ENCODE peak calls at places on chromosome 3, in ten cellular contexts. G, U, H, V, J, Z, I, O, P and Y are unnamed samples.

GRCh38 chr3:139297588-139298311 is 46.1 kb upstream of the MRPS22 start:
- DNase-seq in G (no peak), U (no peak), H (no peak), V (no peak), J (no peak), Z (no peak), I (no peak), O (no peak), P (no peak), Y (no peak)

GRCh38 chr3:9080165-9080564 is 116.9 kb upstream of the RAD18 start:
- DNase-seq in G (no peak), U (peak), H (peak), V (no peak), J (no peak), Z (peak), I (no peak), O (no peak), P (no peak), Y (no peak)

GRCh38 chr3:117853923-117854322 is 1144.3 kb downstream of the TUSC7 start:
- DNase-seq in G (peak), U (peak), H (no peak), V (no peak), J (no peak), Z (peak), I (peak), O (no peak), P (no peak), Y (peak)

GRCh38 chr3:130850044-130850797 is 43.7 kb upstream of the ATP2C1 start:
- DNase-seq in G (peak), U (peak), H (peak), V (no peak), J (peak), Z (peak), I (peak), O (no peak), P (no peak), Y (peak)

GRCh38 chr3:155308831-155309230 is 15.3 kb upstream of the STRIT1 start:
- DNase-seq in G (peak), U (no peak), H (no peak), V (no peak), J (no peak), Z (no peak), I (no peak), O (no peak), P (no peak), Y (no peak)

GRCh38 chr3:36248374-36248773 is 131.9 kb upstream of the STAC start:
- DNase-seq in G (no peak), U (no peak), H (no peak), V (no peak), J (no peak), Z (no peak), I (no peak), O (no peak), P (no peak), Y (no peak)

GRCh38 chr3:26068890-26069289 is 279.0 kb downstream of the OXSM start:
- DNase-seq in G (no peak), U (no peak), H (no peak), V (no peak), J (no peak), Z (no peak), I (no peak), O (no peak), P (no peak), Y (no peak)

GRCh38 chr3:52237659-52238172 is 1.2 kb downstream of the TWF2 start:
- DNase-seq in G (peak), U (peak), H (no peak), V (peak), J (no peak), Z (peak), I (no peak), O (peak), P (peak), Y (peak)

GRCh38 chr3:195613468-195614069 is 29.8 kb upstream of the APOD start:
- DNase-seq in G (peak), U (no peak), H (no peak), V (no peak), J (no peak), Z (peak), I (peak), O (no peak), P (no peak), Y (no peak)

GRCh38 chr3:80870476-80871041 is 890.9 kb downstream of the GBE1 start:
- DNase-seq in G (no peak), U (no peak), H (no peak), V (no peak), J (no peak), Z (no peak), I (no peak), O (no peak), P (no peak), Y (no peak)

GRCh38 chr3:25515131-25515530 is 87.1 kb downstream of the RARB start:
- DNase-seq in G (no peak), U (no peak), H (no peak), V (no peak), J (no peak), Z (no peak), I (no peak), O (no peak), P (no peak), Y (no peak)

GRCh38 chr3:184345678-184346144 is 8.3 kb downstream of the FAM131A start:
- DNase-seq in G (peak), U (peak), H (peak), V (peak), J (peak), Z (peak), I (no peak), O (no peak), P (peak), Y (peak)

GRCh38 chr3:21533047-21533446 is 218.0 kb downstream of the ZNF385D start:
- DNase-seq in G (no peak), U (no peak), H (no peak), V (no peak), J (no peak), Z (no peak), I (no peak), O (no peak), P (no peak), Y (no peak)

GRCh38 chr3:102142379-102143058 is 292.3 kb upstream of the ZPLD1 start:
- DNase-seq in G (peak), U (peak), H (no peak), V (no peak), J (no peak), Z (no peak), I (no peak), O (no peak), P (no peak), Y (no peak)

GRCh38 chr3:155185623-155186022 is 105.5 kb downstream of the MME start:
- DNase-seq in G (peak), U (peak), H (no peak), V (no peak), J (no peak), Z (peak), I (peak), O (no peak), P (no peak), Y (no peak)

GRCh38 chr3:97821413-97821809 is 400 bp upstream of the CRYBG3 start:
- DNase-seq in G (no peak), U (peak), H (no peak), V (peak), J (peak), Z (peak), I (no peak), O (peak), P (no peak), Y (peak)

GRCh38 chr3:156206157-156206556 is 85.8 kb downstream of the KCNAB1 start:
- DNase-seq in G (no peak), U (no peak), H (no peak), V (no peak), J (no peak), Z (no peak), I (no peak), O (no peak), P (no peak), Y (no peak)

GRCh38 chr3:65170357-65171090 is 482.7 kb upstream of the ADAMTS9 start:
- DNase-seq in G (peak), U (peak), H (no peak), V (peak), J (no peak), Z (no peak), I (no peak), O (peak), P (no peak), Y (peak)

GRCh38 chr3:120258009-120258408 is 27.0 kb downstream of the GPR156 start:
- DNase-seq in G (no peak), U (no peak), H (no peak), V (no peak), J (no peak), Z (no peak), I (no peak), O (no peak), P (no peak), Y (no peak)

GRCh38 chr3:2180661-2181060 is 82.0 kb downstream of the CNTN4 start:
- DNase-seq in G (no peak), U (no peak), H (no peak), V (no peak), J (no peak), Z (no peak), I (no peak), O (no peak), P (no peak), Y (no peak)

GRCh38 chr3:50806806-50807205 is 132.1 kb downstream of the DOCK3 start:
- DNase-seq in G (no peak), U (no peak), H (no peak), V (no peak), J (no peak), Z (peak), I (no peak), O (no peak), P (no peak), Y (peak)

GRCh38 chr3:64977308-64978100 is 289.7 kb upstream of the ADAMTS9 start:
- DNase-seq in G (peak), U (peak), H (no peak), V (no peak), J (no peak), Z (peak), I (no peak), O (no peak), P (no peak), Y (peak)

GRCh38 chr3:150370982-150371381 is 37.1 kb upstream of the TSC22D2 start:
- DNase-seq in G (peak), U (peak), H (no peak), V (no peak), J (no peak), Z (no peak), I (no peak), O (no peak), P (no peak), Y (no peak)

GRCh38 chr3:178385280-178385952 is 150.8 kb upstream of the KCNMB2 start:
- DNase-seq in G (peak), U (peak), H (peak), V (no peak), J (peak), Z (peak), I (no peak), O (no peak), P (peak), Y (peak)

GRCh38 chr3:20914260-20914659 is 728.3 kb upstream of the SGO1 start:
- DNase-seq in G (no peak), U (no peak), H (no peak), V (no peak), J (no peak), Z (no peak), I (no peak), O (no peak), P (no peak), Y (no peak)

GRCh38 chr3:150761831-150762661 is 923 bp downstream of the SIAH2 start:
- DNase-seq in G (peak), U (peak), H (peak), V (peak), J (peak), Z (peak), I (no peak), O (no peak), P (no peak), Y (peak)

GRCh38 chr3:14565791-14566588 is 25.8 kb upstream of the GRIP2 start:
- DNase-seq in G (no peak), U (peak), H (no peak), V (no peak), J (no peak), Z (no peak), I (no peak), O (no peak), P (no peak), Y (peak)

GRCh38 chr3:52444860-52445793 is at the start of gene SEMA3G:
- DNase-seq in G (peak), U (peak), H (peak), V (peak), J (peak), Z (peak), I (no peak), O (peak), P (peak), Y (peak)

GRCh38 chr3:38139652-38140051 is 1.2 kb downstream of the MYD88 start:
- DNase-seq in G (no peak), U (no peak), H (no peak), V (peak), J (no peak), Z (no peak), I (no peak), O (peak), P (no peak), Y (no peak)

GRCh38 chr3:48709051-48709461 is 8.0 kb downstream of the IP6K2 start:
- DNase-seq in G (peak), U (no peak), H (no peak), V (no peak), J (no peak), Z (peak), I (no peak), O (no peak), P (no peak), Y (no peak)

GRCh38 chr3:138441742-138442141 is 7.3 kb downstream of the ESYT3 start:
- DNase-seq in G (peak), U (no peak), H (no peak), V (no peak), J (no peak), Z (no peak), I (no peak), O (no peak), P (no peak), Y (no peak)

GRCh38 chr3:141722076-141722475 is 16.0 kb upstream of the RNF7 start:
- DNase-seq in G (no peak), U (no peak), H (no peak), V (no peak), J (no peak), Z (no peak), I (no peak), O (no peak), P (no peak), Y (no peak)

GRCh38 chr3:161510510-161511260 is 14.1 kb downstream of the OTOL1 start:
- DNase-seq in G (no peak), U (no peak), H (no peak), V (no peak), J (no peak), Z (no peak), I (no peak), O (no peak), P (no peak), Y (no peak)

GRCh38 chr3:23959147-23959900 is 14.2 kb downstream of the NR1D2 start:
- DNase-seq in G (peak), U (peak), H (no peak), V (no peak), J (no peak), Z (peak), I (peak), O (no peak), P (peak), Y (peak)

GRCh38 chr3:137263982-137264777 is 306.4 kb downstream of the IL20RB start:
- DNase-seq in G (no peak), U (no peak), H (no peak), V (no peak), J (no peak), Z (no peak), I (no peak), O (no peak), P (no peak), Y (no peak)

GRCh38 chr3:99532246-99532645 is 106.1 kb upstream of the COL8A1 start:
- DNase-seq in G (peak), U (peak), H (peak), V (no peak), J (peak), Z (no peak), I (peak), O (no peak), P (peak), Y (peak)

GRCh38 chr3:66276705-66277274 is 56.0 kb downstream of the SLC25A26 start:
- DNase-seq in G (peak), U (peak), H (peak), V (no peak), J (peak), Z (peak), I (peak), O (no peak), P (peak), Y (peak)
- TF ChIP-seq CTCF in G (peak), U (peak), H (peak), V (peak), J (peak), Z (peak), I (peak), O (peak), P (peak), Y (no peak)

GRCh38 chr3:31740397-31740796 is 207.7 kb downstream of the STT3B start:
- DNase-seq in G (no peak), U (no peak), H (no peak), V (no peak), J (no peak), Z (no peak), I (no peak), O (no peak), P (no peak), Y (no peak)
- TF ChIP-seq CTCF in G (no peak), U (no peak), H (no peak), V (no peak), J (no peak), Z (no peak), I (no peak), O (no peak), P (no peak), Y (no peak)

GRCh38 chr3:468172-468571 is 271.6 kb downstream of the CHL1 start:
- DNase-seq in G (no peak), U (no peak), H (peak), V (no peak), J (no peak), Z (no peak), I (no peak), O (no peak), P (no peak), Y (peak)
- TF ChIP-seq CTCF in G (no peak), U (peak), H (peak), V (peak), J (peak), Z (no peak), I (no peak), O (no peak), P (no peak), Y (peak)

GRCh38 chr3:187325632-187326031 is 34.1 kb upstream of the MASP1 start:
- DNase-seq in G (no peak), U (no peak), H (no peak), V (no peak), J (no peak), Z (no peak), I (no peak), O (no peak), P (no peak), Y (no peak)

GRCh38 chr3:187328691-187329090 is 37.2 kb upstream of the MASP1 start:
- DNase-seq in G (no peak), U (no peak), H (no peak), V (no peak), J (no peak), Z (no peak), I (no peak), O (no peak), P (no peak), Y (no peak)

GRCh38 chr3:187327827-187328226 is 36.3 kb upstream of the MASP1 start:
- DNase-seq in G (no peak), U (no peak), H (no peak), V (no peak), J (no peak), Z (no peak), I (no peak), O (no peak), P (no peak), Y (no peak)
- TF ChIP-seq CTCF in G (no peak), U (no peak), H (no peak), V (no peak), J (no peak), Z (no peak), I (no peak), O (no peak), P (no peak), Y (no peak)

GRCh38 chr3:152973575-152973974 is 138.6 kb downstream of the P2RY1 start:
- DNase-seq in G (no peak), U (no peak), H (no peak), V (no peak), J (no peak), Z (no peak), I (no peak), O (no peak), P (no peak), Y (no peak)

GRCh38 chr3:152976232-152976631 is 141.3 kb downstream of the P2RY1 start:
- DNase-seq in G (no peak), U (no peak), H (no peak), V (no peak), J (no peak), Z (no peak), I (no peak), O (no peak), P (no peak), Y (no peak)

GRCh38 chr3:152977356-152977755 is 142.4 kb downstream of the P2RY1 start:
- DNase-seq in G (peak), U (no peak), H (no peak), V (no peak), J (no peak), Z (peak), I (no peak), O (no peak), P (no peak), Y (no peak)

DNA sequence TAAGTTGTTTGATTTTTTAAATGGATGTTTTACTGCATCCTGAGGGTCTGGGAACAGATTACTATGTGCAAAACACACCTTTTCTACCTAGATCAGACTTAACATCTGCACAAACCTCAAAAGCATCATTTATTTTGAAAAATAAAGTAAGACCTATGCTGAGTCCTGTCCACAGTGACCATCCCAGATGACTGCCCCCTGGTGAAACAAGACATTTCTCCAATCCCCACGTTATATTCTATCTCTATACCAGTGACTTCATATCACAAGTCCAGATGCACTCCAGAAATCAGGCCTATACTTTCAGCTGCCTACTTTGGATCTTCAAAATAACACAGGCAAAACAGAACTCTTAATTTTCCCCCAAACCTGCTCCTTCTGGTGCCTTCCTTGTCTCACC is 143.2 kb downstream of the P2RY1 start:
- DNase-seq in G (no peak), U (no peak), H (no peak), V (no peak), J (no peak), Z (no peak), I (no peak), O (no peak), P (no peak), Y (no peak)
- TF ChIP-seq CTCF in G (no peak), U (peak), H (no peak), V (no peak), J (no peak), Z (no peak), I (no peak), O (no peak), P (no peak), Y (no peak)

GRCh38 chr3:93992211-93992610 is 12.3 kb downstream of the ARL13B start:
- DNase-seq in G (no peak), U (no peak), H (no peak), V (no peak), J (no peak), Z (no peak), I (no peak), O (no peak), P (no peak), Y (no peak)
- TF ChIP-seq CTCF in G (no peak), U (no peak), H (no peak), V (no peak), J (no peak), Z (no peak), I (no peak), O (no peak), P (no peak), Y (no peak)

GRCh38 chr3:5226783-5227182 is 39.3 kb downstream of the EDEM1 start:
- DNase-seq in G (peak), U (peak), H (peak), V (no peak), J (no peak), Z (peak), I (peak), O (no peak), P (peak), Y (no peak)
- TF ChIP-seq CTCF in G (peak), U (peak), H (peak), V (peak), J (no peak), Z (peak), I (peak), O (no peak), P (peak), Y (peak)

GRCh38 chr3:4245671-4246070 is 57.5 kb upstream of the SETMAR start:
- DNase-seq in G (no peak), U (no peak), H (no peak), V (no peak), J (no peak), Z (no peak), I (no peak), O (no peak), P (no peak), Y (no peak)
- TF ChIP-seq CTCF in G (no peak), U (no peak), H (no peak), V (no peak), J (no peak), Z (no peak), I (no peak), O (no peak), P (no peak), Y (no peak)